ENCODE peak calls at places on chromosomes 4 and X, in five cellular contexts. T is GM23248; S is testis; E is mammary epithelial cell; M is naive thymus-derived CD4-positive, alpha-beta T cell. N is an unnamed sample. For H3K9me3 and H3K27me3, the result is how much of the 10 kb centered on the place peaks cover.

GRCh38 chr4:44145868-44146267 is 302.7 kb downstream of the KCTD8 start:
- DNase-seq in S (no peak), T (no peak), E (peak), M (no peak), N (no peak)

GRCh38 chr4:74755486-74755885 is 38.8 kb downstream of the BTC start:
- DNase-seq in T (peak), E (no peak), S (no peak), M (no peak), N (no peak)

GRCh38 chr4:186651624-186652023 is 72.0 kb downstream of the FAT1 start:
- DNase-seq in S (peak), M (no peak), T (no peak), E (no peak), N (no peak)

GRCh38 chrX:136306182-136306581 is 5.4 kb downstream of the ADGRG4 start:
- DNase-seq in T (no peak), S (no peak), M (no peak), E (no peak), N (no peak)

GRCh38 chrX:139204903-139205667 is 325.5 kb upstream of the F9 start:
- DNase-seq in T (peak), S (peak), E (peak), M (no peak), N (no peak)

GRCh38 chrX:41084360-41085104 is 713 bp upstream of the USP9X start:
- DNase-seq in S (peak), E (peak), T (peak), M (peak), N (peak)

GRCh38 chr4:165096776-165097175 is 15.9 kb downstream of the TMEM192 start:
- DNase-seq in S (no peak), T (peak), M (no peak), E (no peak), N (no peak)

GRCh38 chr4:55866973-55867574 is 13.6 kb downstream of the EXOC1 start:
- DNase-seq in S (peak), E (peak), T (peak), M (peak), N (no peak)

GRCh38 chr4:92433272-92433758 is 129.5 kb downstream of the GRID2 start:
- DNase-seq in M (no peak), E (no peak), T (no peak), S (no peak), N (no peak)

GRCh38 chr4:156190606-156191005 is 236.9 kb upstream of the CTSO start:
- DNase-seq in M (no peak), T (peak), E (peak), S (no peak), N (no peak)

GRCh38 chr4:154082760-154083530 is 294.1 kb upstream of the SFRP2 start:
- DNase-seq in T (peak), E (peak), M (no peak), S (no peak), N (no peak)

GRCh38 chrX:41382699-41383645 is 49.0 kb downstream of the DDX3X start:
- DNase-seq in M (peak), T (peak), S (no peak), E (no peak), N (peak)

GRCh38 chrX:24899391-24899790 is 116.4 kb downstream of the ARX start:
- DNase-seq in T (no peak), S (no peak), M (no peak), E (no peak), N (no peak)

GRCh38 chr4:153547520-153547919 is 81.4 kb downstream of the TMEM131L start:
- DNase-seq in S (no peak), T (no peak), M (no peak), E (no peak), N (no peak)

GRCh38 chrX:154545673-154546274 is 872 bp downstream of the G6PD start:
- DNase-seq in S (no peak), M (no peak), T (no peak), E (no peak), N (no peak)

GRCh38 chr4:113013746-113014145 is 35.7 kb upstream of the ANK2 start:
- DNase-seq in M (no peak), S (no peak), E (no peak), T (peak), N (no peak)

GRCh38 chrX:55907968-55908607 is 190.5 kb downstream of the RRAGB start:
- DNase-seq in M (peak), E (peak), S (peak), T (peak), N (peak)

GRCh38 chrX:69073721-69074120 is 91.5 kb downstream of the PJA1 start:
- DNase-seq in T (no peak), M (no peak), E (no peak), S (no peak), N (no peak)

GRCh38 chr4:103008875-103009729 is 10.4 kb downstream of the SLC9B1 start:
- DNase-seq in T (peak), E (peak), S (peak), M (peak), N (no peak)

GRCh38 chr4:6767341-6767724 is 15.2 kb upstream of the KIAA0232 start:
- DNase-seq in M (no peak), E (peak), S (no peak), T (no peak), N (no peak)

GRCh38 chr4:73964862-73965611 is 16.8 kb downstream of the PF4 start:
- DNase-seq in S (peak), M (no peak), E (no peak), T (peak), N (no peak)

GRCh38 chrX:66015152-66015827 is 24.6 kb downstream of the VSIG4 start:
- DNase-seq in T (no peak), M (no peak), E (no peak), S (no peak), N (no peak)

GRCh38 chr4:1371151-1371830 is 24.3 kb downstream of the UVSSA start:
- DNase-seq in S (no peak), M (no peak), E (no peak), T (no peak), N (no peak)

GRCh38 chrX:121823406-121823805 is 776.0 kb downstream of the GLUD2 start:
- DNase-seq in S (no peak), M (no peak), E (peak), T (no peak), N (no peak)

GRCh38 chrX:65536291-65536690 is 1.7 kb upstream of the LAS1L start:
- DNase-seq in T (no peak), S (no peak), E (no peak), M (no peak), N (no peak)

GRCh38 chr4:155678011-155678410 is 11.4 kb downstream of the GUCY1A1 start:
- DNase-seq in T (no peak), S (no peak), E (no peak), M (no peak), N (no peak)

GRCh38 chr4:181564616-181565015 is 678.6 kb upstream of the TENM3 start:
- DNase-seq in E (no peak), T (no peak), S (no peak), M (no peak), N (no peak)

GRCh38 chr4:40858946-40859345 is 109.2 kb downstream of the NSUN7 start:
- DNase-seq in M (no peak), E (no peak), T (no peak), S (no peak), N (no peak)

GRCh38 chr4:3406431-3406830 is 35.3 kb upstream of the HGFAC start:
- DNase-seq in S (no peak), E (no peak), T (no peak), M (no peak), N (no peak)

GRCh38 chr4:63212075-63212474 is 1197.2 kb downstream of the TECRL start:
- DNase-seq in T (no peak), S (no peak), M (no peak), E (no peak), N (no peak)
- H3K9me3 ChIP-seq in T (under half), S (under half), M (under half), E (under half), N (under half)

GRCh38 chr4:41881931-41882621 is 53.2 kb upstream of the TMEM33 start:
- DNase-seq in S (no peak), M (no peak), T (peak), E (no peak), N (no peak)
- H3K27me3 ChIP-seq in S (under half), M (under half), T (half or more), E (half or more), N (under half)

DNA sequence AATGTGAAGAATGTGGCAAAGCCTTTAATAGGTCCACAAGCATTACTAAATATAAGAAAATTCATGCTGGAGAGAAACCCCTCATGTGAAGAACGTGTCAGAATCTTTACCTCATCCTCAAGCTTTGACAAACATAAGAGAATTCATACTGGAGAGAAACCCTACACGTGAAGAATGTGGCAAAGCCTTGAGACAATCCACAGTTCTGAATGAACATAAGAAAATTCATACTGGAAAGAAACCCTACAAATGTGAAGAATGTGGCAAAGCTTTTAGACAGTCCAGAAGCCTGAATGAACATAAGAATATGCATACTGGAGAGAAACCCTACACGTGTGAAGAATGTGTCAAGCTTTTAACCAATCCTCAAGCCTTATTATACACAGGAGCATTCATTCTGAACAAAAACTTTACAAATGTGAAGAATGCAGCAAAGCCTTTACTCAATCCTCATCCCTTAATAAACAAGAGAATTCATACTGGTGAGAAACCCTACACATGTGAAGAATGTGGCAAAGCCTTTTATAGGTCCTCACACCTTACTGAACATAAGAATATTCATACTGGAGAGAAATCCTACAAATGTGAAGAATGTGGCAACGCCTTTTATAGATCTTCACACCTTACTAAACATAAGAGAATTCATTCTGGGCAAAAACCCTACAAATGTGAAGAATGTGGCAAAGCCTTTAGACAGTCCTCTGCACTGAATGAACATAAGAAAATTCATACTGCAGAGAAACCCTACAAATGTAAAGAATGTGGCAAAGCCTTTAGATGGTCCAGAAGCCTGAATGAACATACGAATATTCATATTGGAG is 51.1 kb downstream of the ZNF732 start:
- DNase-seq in T (no peak), S (no peak), E (no peak), M (no peak), N (no peak)
- H3K9me3 ChIP-seq in T (under half), S (under half), E (under half), M (under half), N (under half)

GRCh38 chrX:151151668-151152267 is 24.6 kb upstream of the GPR50 start:
- DNase-seq in T (peak), E (peak), S (peak), M (no peak), N (no peak)
- H3K27me3 ChIP-seq in T (under half), E (under half), S (under half), M (under half), N (under half)